ENCODE peak calls at places on chromosomes 2 and 18, in four cellular contexts. H is fibroblast of lung, N is esophagus squamous epithelium, D is GM23338. Z is an unnamed sample.

GRCh38 chr2:47028846-47029560 is 113.4 kb upstream of the MCFD2 start:
- DNase-seq in H (no peak), N (no peak), D (no peak), Z (no peak)

GRCh38 chr2:230220347-230220969 is 674 bp upstream of the SP110 start:
- DNase-seq in H (no peak), N (no peak), D (no peak), Z (no peak)

GRCh38 chr2:182977463-182977862 is 60.8 kb downstream of the NCKAP1 start:
- DNase-seq in H (no peak), N (no peak), D (no peak), Z (no peak)

GRCh38 chr2:98806266-98806697 is 75.3 kb upstream of the MGAT4A start:
- DNase-seq in H (peak; percentile 11), N (no peak), D (no peak), Z (no peak)

GRCh38 chr2:164992818-164993217 is 37.5 kb upstream of the SLC38A11 start:
- DNase-seq in H (peak; percentile 80), N (no peak), D (peak; percentile 90), Z (peak; percentile 74)

GRCh38 chr2:212109792-212110680 is 428.6 kb downstream of the ERBB4 start:
- DNase-seq in H (no peak), N (no peak), D (peak; percentile 55), Z (no peak)

GRCh38 chr2:224816816-224817215 is 100.7 kb upstream of the CCDC195 start:
- DNase-seq in H (peak; percentile 74), N (no peak), D (peak; percentile 3), Z (no peak)

GRCh38 chr2:112692496-112692911 is 28.3 kb upstream of the NT5DC4 start:
- DNase-seq in H (peak; percentile 94), N (no peak), D (peak; percentile 49), Z (peak; percentile 85)

GRCh38 chr2:162704496-162704895 is 134.1 kb downstream of the KCNH7 start:
- DNase-seq in H (no peak), N (no peak), D (no peak), Z (no peak)

GRCh38 chr18:10936211-10937053 is 212.9 kb downstream of the PIEZO2 start:
- DNase-seq in H (no peak), N (no peak), D (no peak), Z (no peak)

GRCh38 chr2:104033399-104033798 is 820.5 kb upstream of the POU3F3 start:
- DNase-seq in H (no peak), N (no peak), D (peak; percentile 73), Z (no peak)

GRCh38 chr2:233469261-233470006 is 97.1 kb downstream of the USP40 start:
- DNase-seq in H (no peak), N (no peak), D (no peak), Z (no peak)

GRCh38 chr18:12336887-12337286 is 28.8 kb downstream of the TUBB6 start:
- DNase-seq in H (peak; percentile 46), N (no peak), D (peak; percentile 57), Z (no peak)

GRCh38 chr2:179410552-179411356 is 146.1 kb upstream of the SESTD1 start:
- DNase-seq in H (peak; percentile 76), N (no peak), D (peak; percentile 89), Z (no peak)

GRCh38 chr2:43518182-43518581 is 77.7 kb downstream of the THADA start:
- DNase-seq in H (peak; percentile 77), N (no peak), D (no peak), Z (no peak)

GRCh38 chr2:146697307-146697706 is 1147.5 kb upstream of the ACVR2A start:
- DNase-seq in H (no peak), N (no peak), D (no peak), Z (no peak)

GRCh38 chr2:146701183-146701582 is 1143.6 kb upstream of the ACVR2A start:
- DNase-seq in H (no peak), N (no peak), D (peak; percentile 89), Z (no peak)
- H3K4me1 ChIP-seq in H (no peaks in the 10 kb centered on the region), N (no peaks in the 10 kb centered on the region), D (no peaks in the 10 kb centered on the region), Z (no peaks in the 10 kb centered on the region)

GRCh38 chr2:75545917-75546316 is 14.8 kb downstream of the EVA1A start:
- DNase-seq in H (no peak), N (no peak), D (no peak), Z (no peak)
- H3K4me1 ChIP-seq in H (peaks cover 8% of the 10 kb centered on the region), N (no peaks in the 10 kb centered on the region), D (peaks cover 4% of the 10 kb centered on the region), Z (no peaks in the 10 kb centered on the region)

GRCh38 chr2:134399096-134399495 is 145.2 kb downstream of the MGAT5 start:
- DNase-seq in H (peak; percentile 34), N (no peak), D (peak; percentile 11), Z (no peak)
- H3K4me1 ChIP-seq in H (peaks cover 34% of the 10 kb centered on the region), N (no peaks in the 10 kb centered on the region), D (no peaks in the 10 kb centered on the region), Z (no peaks in the 10 kb centered on the region)

GRCh38 chr2:8582191-8582849 is 99.5 kb upstream of the ID2 start:
- DNase-seq in H (no peak), N (no peak), D (no peak), Z (no peak)

GRCh38 chr2:8581601-8582041 is 100.2 kb upstream of the ID2 start:
- DNase-seq in H (no peak), N (no peak), D (no peak), Z (no peak)

GRCh38 chr2:8581048-8581561 is 100.8 kb upstream of the ID2 start:
- DNase-seq in H (no peak), N (no peak), D (no peak), Z (no peak)

GRCh38 chr2:8579686-8580085 is 102.2 kb upstream of the ID2 start:
- DNase-seq in H (no peak), N (no peak), D (no peak), Z (no peak)

GRCh38 chr2:8580316-8581047 is 101.4 kb upstream of the ID2 start:
- DNase-seq in H (no peak), N (no peak), D (no peak), Z (no peak)
- H3K4me1 ChIP-seq in H (no peaks in the 10 kb centered on the region), N (peaks cover 12% of the 10 kb centered on the region), D (peaks cover 5% of the 10 kb centered on the region), Z (peaks cover 42% of the 10 kb centered on the region)

DNA sequence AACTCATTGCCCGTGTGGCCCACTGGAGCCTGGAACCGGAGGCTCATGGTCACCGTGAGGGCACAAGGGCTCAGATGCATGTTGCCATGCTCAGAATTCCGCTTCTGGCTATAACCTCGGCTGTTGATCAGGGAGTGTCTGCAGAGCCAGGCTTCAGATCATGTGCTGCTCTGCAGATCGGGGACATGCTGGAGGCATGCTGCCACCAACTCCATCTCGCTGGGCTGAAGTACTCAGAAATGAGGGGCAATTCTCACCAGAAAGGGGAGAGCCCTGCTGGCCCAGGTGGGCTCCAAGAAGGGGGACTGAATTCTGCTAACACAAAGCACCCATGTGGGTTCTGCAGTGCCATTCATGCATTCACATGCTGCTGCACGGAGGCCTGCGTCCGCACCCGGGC is 269.2 kb upstream of the PXDN start:
- DNase-seq in H (no peak), N (no peak), D (no peak), Z (no peak)
- H3K4me1 ChIP-seq in H (no peaks in the 10 kb centered on the region), N (no peaks in the 10 kb centered on the region), D (peaks cover 24% of the 10 kb centered on the region), Z (no peaks in the 10 kb centered on the region)

DNA sequence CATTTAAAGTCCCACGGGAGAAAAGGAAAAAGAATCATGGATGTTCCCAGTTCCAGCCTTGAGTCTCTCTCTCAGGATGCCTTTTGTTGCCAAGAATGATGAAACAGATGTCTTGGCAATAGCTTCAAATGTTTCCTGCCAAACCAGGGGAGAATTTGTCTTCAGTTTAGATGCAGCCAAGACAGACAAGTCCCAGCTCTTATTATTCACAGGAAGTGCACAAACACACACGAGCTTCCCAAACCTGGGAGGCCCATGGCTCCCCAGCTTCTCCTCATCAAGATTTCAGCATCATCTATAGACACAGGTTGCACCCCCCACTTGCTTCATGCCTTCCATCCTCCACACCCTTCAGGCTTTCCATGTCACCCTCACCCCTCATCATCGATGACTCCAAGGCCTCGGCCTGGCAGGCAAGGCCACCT is 45.9 kb downstream of the HS1BP3 start:
- DNase-seq in H (peak; percentile 96), N (no peak), D (no peak), Z (no peak)
- H3K4me1 ChIP-seq in H (peaks cover 19% of the 10 kb centered on the region), N (peaks cover 15% of the 10 kb centered on the region), D (no peaks in the 10 kb centered on the region), Z (no peaks in the 10 kb centered on the region)

DNA sequence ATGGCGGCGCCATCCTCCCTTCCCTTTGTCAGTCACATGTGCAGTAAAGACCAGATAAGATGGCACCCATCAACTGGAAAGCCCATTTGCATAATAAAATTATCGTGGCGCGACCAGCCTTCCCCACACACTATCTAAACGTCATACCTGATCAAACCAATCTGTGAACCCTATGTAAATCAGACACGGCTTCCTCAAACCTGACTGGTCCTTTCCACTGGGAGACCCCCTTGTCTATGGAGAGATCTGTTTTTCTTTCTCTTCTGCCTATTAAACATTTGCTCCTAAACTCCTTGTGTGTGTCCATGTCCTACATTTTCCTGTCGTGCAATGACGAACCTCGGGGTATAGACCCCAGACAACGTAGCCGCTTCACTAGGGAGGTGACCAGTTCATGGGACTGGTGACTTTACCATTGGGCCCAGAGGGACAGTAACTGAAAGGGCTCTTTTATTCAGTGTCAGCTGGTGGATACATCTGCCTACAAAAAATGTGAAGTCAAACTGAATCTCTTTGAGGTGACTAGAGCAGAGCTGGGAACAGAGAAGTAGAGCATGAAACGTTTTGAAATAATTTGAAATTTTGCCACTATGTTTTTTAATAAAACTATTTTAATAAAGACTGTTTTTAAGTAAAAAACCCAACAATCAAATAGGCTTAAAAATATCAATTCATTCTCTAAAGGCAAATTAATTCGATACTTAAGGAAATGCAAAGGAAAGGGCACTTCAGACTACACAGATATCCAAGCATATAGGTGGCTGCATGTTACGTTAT is 87.5 kb downstream of the SOCS6 start:
- DNase-seq in H (no peak), N (no peak), D (no peak), Z (no peak)
- H3K4me1 ChIP-seq in H (peaks cover 27% of the 10 kb centered on the region), N (no peaks in the 10 kb centered on the region), D (no peaks in the 10 kb centered on the region), Z (peaks cover 21% of the 10 kb centered on the region)